ENCODE peak calls at places on chromosomes 13 and 19, in six cellular contexts. T, J, W, K, N and G are unnamed samples.

GRCh38 chr13:51364404-51365008 is 25.0 kb downstream of the SERPINE3 start:
- DNase-seq in T (peak), K (peak), N (no peak), W (no peak), J (no peak), G (no peak)

GRCh38 chr13:101308247-101309013 is 107.9 kb downstream of the NALCN start:
- DNase-seq in K (no peak), N (no peak), W (no peak), J (no peak), T (peak), G (no peak)

GRCh38 chr13:45779901-45780300 is 71.7 kb downstream of the SIAH3 start:
- DNase-seq in J (no peak), T (no peak), W (no peak), N (no peak), K (no peak), G (no peak)

GRCh38 chr19:47430041-47430802 is 10.9 kb upstream of the MEIS3 start:
- DNase-seq in W (no peak), N (peak), T (peak), K (peak), J (peak), G (peak)

GRCh38 chr19:8161135-8161646 is 11.8 kb upstream of the FBN3 start:
- DNase-seq in W (no peak), N (peak), T (no peak), K (peak), J (peak), G (no peak)

GRCh38 chr13:37598572-37598971 is at the start of gene POSTN:
- DNase-seq in K (no peak), T (no peak), J (no peak), W (no peak), N (no peak), G (no peak)

GRCh38 chr19:48807590-48808308 is 3.1 kb downstream of the BCAT2 start:
- DNase-seq in K (no peak), T (no peak), J (no peak), N (peak), W (no peak), G (no peak)

GRCh38 chr13:62931901-62932883 is 1516.5 kb upstream of the PCDH20 start:
- DNase-seq in K (peak), W (no peak), N (no peak), T (peak), J (no peak), G (no peak)

GRCh38 chr13:39100996-39101751 is 62.9 kb downstream of the NHLRC3 start:
- DNase-seq in T (no peak), N (no peak), J (no peak), W (no peak), K (no peak), G (no peak)

GRCh38 chr13:39672378-39673132 is 17.1 kb downstream of the COG6 start:
- DNase-seq in T (no peak), W (no peak), J (no peak), N (no peak), K (no peak), G (no peak)

GRCh38 chr19:11014403-11014911 is 53.6 kb downstream of the SMARCA4 start:
- DNase-seq in N (peak), J (no peak), K (no peak), W (no peak), T (no peak), G (no peak)